ENCODE peak calls at places on chromosome 10, in seven cellular contexts. C, U, V, E, X, S and D are unnamed samples.

GRCh38 chr10:48333856-48334255 is 27.4 kb downstream of the MAPK8 start:
- DNase-seq in C (no peak), U (no peak), V (no peak), E (no peak), X (peak; percentile 60), S (no peak), D (peak; percentile 56)

GRCh38 chr10:132516771-132517725 is 20.5 kb upstream of the INPP5A start:
- DNase-seq in C (peak; percentile 97), U (peak; percentile 91), V (peak; percentile 93), E (peak; percentile 87), X (peak; percentile 99), S (peak; percentile 75), D (peak; percentile 61)

GRCh38 chr10:119461380-119461779 is 81.1 kb downstream of the RGS10 start:
- DNase-seq in C (no peak), U (no peak), V (no peak), E (no peak), X (peak; percentile 78), S (peak; percentile 94), D (peak; percentile 86)

GRCh38 chr10:44946201-44946600 is 13.4 kb upstream of the RASSF4 start:
- DNase-seq in C (no peak), U (no peak), V (no peak), E (no peak), X (no peak), S (no peak), D (no peak)

GRCh38 chr10:4775808-4776207 is 50.2 kb upstream of the AKR1E2 start:
- DNase-seq in C (no peak), U (no peak), V (peak; percentile 60), E (no peak), X (no peak), S (peak; percentile 64), D (peak; percentile 94)

GRCh38 chr10:122152544-122152943 is 118.6 kb upstream of the BTBD16 start:
- DNase-seq in C (peak; percentile 65), U (no peak), V (peak; percentile 59), E (peak; percentile 65), X (no peak), S (no peak), D (no peak)

GRCh38 chr10:19063991-19064390 is 15.4 kb downstream of the MALRD1 start:
- DNase-seq in C (no peak), U (no peak), V (no peak), E (no peak), X (no peak), S (no peak), D (no peak)

GRCh38 chr10:77932016-77932715 is 5.6 kb upstream of the DLG5 start:
- DNase-seq in C (no peak), U (no peak), V (no peak), E (no peak), X (no peak), S (no peak), D (peak; percentile 52)

GRCh38 chr10:107583974-107584373 is 419.5 kb upstream of the SORCS1 start:
- DNase-seq in C (no peak), U (no peak), V (no peak), E (no peak), X (no peak), S (no peak), D (no peak)

GRCh38 chr10:60778978-60779668 is 845 bp downstream of the CDK1 start:
- DNase-seq in C (no peak), U (no peak), V (no peak), E (no peak), X (no peak), S (peak; percentile 33), D (peak; percentile 49)

GRCh38 chr10:127302343-127302742 is 106.0 kb upstream of the INSYN2A start:
- DNase-seq in C (no peak), U (no peak), V (no peak), E (no peak), X (no peak), S (no peak), D (no peak)

GRCh38 chr10:30365278-30365677 is 16.2 kb upstream of the MTPAP start:
- DNase-seq in C (peak; percentile 59), U (no peak), V (no peak), E (no peak), X (no peak), S (peak; percentile 88), D (peak; percentile 77)

GRCh38 chr10:97534746-97535367 is 36.1 kb downstream of the UBTD1 start:
- DNase-seq in C (peak; percentile 34), U (no peak), V (no peak), E (no peak), X (no peak), S (peak; percentile 42), D (no peak)

GRCh38 chr10:133388265-133388972 is 5.5 kb upstream of the MTG1 start:
- DNase-seq in C (no peak), U (no peak), V (no peak), E (no peak), X (peak; percentile 52), S (peak; percentile 16), D (no peak)

GRCh38 chr10:77431980-77432379 is 205.6 kb downstream of the KCNMA1 start:
- DNase-seq in C (no peak), U (no peak), V (no peak), E (no peak), X (no peak), S (no peak), D (no peak)

GRCh38 chr10:17023386-17024298 is 106.0 kb downstream of the CUBN start:
- DNase-seq in C (peak; percentile 73), U (peak; percentile 91), V (peak; percentile 99), E (peak; percentile 59), X (no peak), S (peak; percentile 88), D (peak; percentile 97)

GRCh38 chr10:34514290-34514689 is 300.8 kb downstream of the PARD3 start:
- DNase-seq in C (no peak), U (no peak), V (peak; percentile 64), E (no peak), X (no peak), S (peak; percentile 88), D (peak; percentile 82)

GRCh38 chr10:54665122-54665521 is 135.9 kb downstream of the PCDH15 start:
- DNase-seq in C (no peak), U (no peak), V (no peak), E (no peak), X (no peak), S (no peak), D (no peak)

GRCh38 chr10:129968937-129969527 is 5.0 kb upstream of the EBF3 start:
- DNase-seq in C (no peak), U (no peak), V (no peak), E (no peak), X (no peak), S (peak; percentile 40), D (no peak)

GRCh38 chr10:80464557-80465466 is 10.7 kb downstream of the TSPAN14 start:
- DNase-seq in C (peak; percentile 44), U (no peak), V (peak; percentile 43), E (no peak), X (no peak), S (no peak), D (no peak)

GRCh38 chr10:80462277-80462985 is 8.3 kb downstream of the TSPAN14 start:
- DNase-seq in C (peak; percentile 35), U (no peak), V (no peak), E (no peak), X (no peak), S (no peak), D (no peak)

GRCh38 chr10:80465839-80466590 is 11.9 kb downstream of the TSPAN14 start:
- DNase-seq in C (no peak), U (no peak), V (no peak), E (no peak), X (no peak), S (no peak), D (no peak)

GRCh38 chr10:80462986-80463741 is 9.1 kb downstream of the TSPAN14 start:
- DNase-seq in C (no peak), U (no peak), V (peak; percentile 66), E (no peak), X (peak; percentile 10), S (no peak), D (peak; percentile 32)

GRCh38 chr10:80463868-80464267 is 9.8 kb downstream of the TSPAN14 start:
- DNase-seq in C (no peak), U (no peak), V (no peak), E (no peak), X (peak; percentile 19), S (no peak), D (no peak)
- H3K27ac ChIP-seq in C (no peak overlapping the region), U (peak overlapping the region; percentile 52), V (peak overlapping the region; percentile 61), E (peak overlapping the region; percentile 46), X (no peak overlapping the region), S (no peak overlapping the region), D (peak overlapping the region; percentile 13)

GRCh38 chr10:24360286-24361127 is 151.6 kb downstream of the KIAA1217 start:
- DNase-seq in C (peak; percentile 84), U (peak; percentile 49), V (peak; percentile 56), E (no peak), X (no peak), S (peak; percentile 77), D (peak; percentile 67)
- TF ChIP-seq CTCF in C (peak; percentile 74), U (peak; percentile 87), V (peak; percentile 82), E (peak; percentile 75), X (peak; percentile 74), S (peak; percentile 83), D (peak; percentile 88)

DNA sequence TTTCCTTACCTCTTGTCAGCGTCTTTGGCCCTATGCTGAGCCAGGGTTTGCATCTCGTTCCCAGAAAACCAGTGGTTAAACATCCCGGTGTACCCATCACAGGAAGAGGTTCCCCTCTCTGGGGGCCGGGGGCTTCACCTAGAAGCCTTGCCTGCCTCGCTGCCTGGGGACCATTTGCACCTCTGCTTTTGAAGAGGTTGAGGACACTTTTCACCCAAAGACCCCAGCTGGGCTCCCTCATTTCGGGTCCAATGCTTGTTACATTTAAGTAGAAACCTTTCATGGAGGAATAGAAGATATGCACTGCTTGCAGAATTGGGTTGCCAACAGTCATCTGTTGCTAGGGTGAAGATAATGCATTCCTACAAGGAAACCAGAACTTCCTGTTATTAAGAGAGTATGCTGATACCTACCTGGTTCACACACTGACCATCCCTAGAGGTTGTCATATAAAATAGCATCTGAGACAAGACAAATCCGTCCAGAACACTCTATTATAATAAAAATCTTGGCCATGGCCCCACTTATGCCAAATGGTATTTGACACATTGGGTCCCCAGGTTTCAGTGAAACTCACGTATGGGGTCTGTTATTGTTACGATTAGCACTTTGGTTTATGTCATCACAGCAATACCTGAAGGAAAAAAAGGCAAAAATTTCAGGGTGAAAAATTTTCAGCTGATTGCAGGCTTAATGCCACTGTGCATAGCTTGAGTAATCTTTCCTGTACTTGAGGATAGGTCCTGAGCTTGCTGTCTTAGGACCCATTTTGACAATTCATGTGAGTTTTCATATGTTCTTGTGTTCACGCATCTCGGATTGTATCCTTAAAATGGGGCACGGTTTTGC is 917 bp downstream of the ZNF365 start:
- DNase-seq in C (no peak), U (no peak), V (no peak), E (no peak), X (no peak), S (peak; percentile 95), D (peak; percentile 78)
- H3K4me3 ChIP-seq in C (peak overlapping the region; percentile 68), U (peak overlapping the region; percentile 68), V (peak overlapping the region; percentile 62), E (peak overlapping the region; percentile 55), X (no peak overlapping the region), S (peak overlapping the region; percentile 75), D (peak overlapping the region; percentile 72)

GRCh38 chr10:63237396-63237795 is 104.3 kb downstream of the NRBF2 start:
- DNase-seq in C (no peak), U (no peak), V (no peak), E (no peak), X (no peak), S (peak; percentile 93), D (no peak)
- H3K27ac ChIP-seq in C (no peak overlapping the region), U (no peak overlapping the region), V (no peak overlapping the region), E (peak overlapping the region; percentile 71), X (no peak overlapping the region), S (peak overlapping the region; percentile 86), D (no peak overlapping the region)